ENCODE peak calls at places on chromosomes 5 and 9, in seven cellular contexts. F is cardiac fibroblast, B is heart left ventricle, G is coronary artery, W is lung, T is GM20000, J is NCI-H2029. V is an unnamed sample.

GRCh38 chr9:101146508-101146907 is 118.0 kb downstream of the PLPPR1 start:
- DNase-seq in T (no peak), B (no peak), G (no peak), J (no peak), W (no peak), F (no peak), V (no peak)

GRCh38 chr5:77563475-77563874 is 71.4 kb upstream of the WDR41 start:
- DNase-seq in G (no peak), B (no peak), T (no peak), J (peak; percentile 72), F (no peak), W (no peak), V (peak; percentile 17)

GRCh38 chr5:142024771-142025304 is 12.0 kb upstream of the GNPDA1 start:
- DNase-seq in F (peak; percentile 83), J (peak; percentile 88), G (peak; percentile 94), T (peak; percentile 87), B (peak; percentile 88), W (peak; percentile 86), V (peak; percentile 84)

GRCh38 chr9:111099199-111100005 is 61.1 kb upstream of the LPAR1 start:
- DNase-seq in G (no peak), J (no peak), T (no peak), B (no peak), W (no peak), F (no peak), V (no peak)

GRCh38 chr5:61805101-61805500 is 473.0 kb downstream of the ZSWIM6 start:
- DNase-seq in T (no peak), F (peak; percentile 30), G (no peak), B (no peak), W (no peak), J (no peak), V (no peak)

GRCh38 chr5:138574744-138575193 is 432 bp downstream of the HSPA9 start:
- DNase-seq in J (no peak), F (no peak), T (no peak), W (no peak), B (no peak), G (no peak), V (no peak)

GRCh38 chr9:14306672-14307646 is 7.0 kb downstream of the NFIB start:
- DNase-seq in F (peak; percentile 74), W (no peak), J (no peak), G (no peak), T (no peak), B (no peak), V (no peak)

GRCh38 chr5:179326176-179326997 is 18.9 kb downstream of the ADAMTS2 start:
- DNase-seq in G (no peak), F (peak; percentile 28), W (no peak), J (no peak), B (peak; percentile 71), T (no peak), V (no peak)

GRCh38 chr5:39100851-39101396 is 26.7 kb upstream of the RICTOR start:
- DNase-seq in F (peak; percentile 99), G (no peak), T (no peak), J (peak; percentile 19), B (no peak), W (no peak), V (no peak)

GRCh38 chr5:102583663-102584062 is 84.9 kb upstream of the SLCO6A1 start:
- DNase-seq in B (no peak), T (no peak), W (no peak), F (peak; percentile 50), G (no peak), J (peak; percentile 27), V (peak; percentile 53)

GRCh38 chr5:34751807-34752736 is 86.9 kb upstream of the TTC23L start:
- DNase-seq in T (no peak), W (no peak), G (no peak), B (peak; percentile 50), F (peak; percentile 62), J (no peak), V (no peak)

GRCh38 chr9:86807577-86807976 is 139.7 kb downstream of the GAS1 start:
- DNase-seq in T (no peak), G (no peak), B (no peak), W (no peak), J (no peak), F (no peak), V (no peak)

GRCh38 chr5:90015584-90016018 is 394.0 kb downstream of the CETN3 start:
- DNase-seq in G (no peak), J (no peak), T (peak; percentile 27), B (no peak), F (peak; percentile 67), W (no peak), V (no peak)

GRCh38 chr5:56481147-56481997 is 248.2 kb upstream of the ANKRD55 start:
- DNase-seq in G (no peak), W (peak; percentile 37), F (peak; percentile 35), J (no peak), T (peak; percentile 78), B (peak; percentile 74), V (no peak)

GRCh38 chr9:87337335-87338074 is 160.2 kb upstream of the DAPK1 start:
- DNase-seq in B (no peak), W (no peak), T (no peak), F (no peak), J (no peak), G (no peak), V (peak; percentile 25)

GRCh38 chr5:179595916-179596315 is 27.6 kb downstream of the HNRNPH1 start:
- DNase-seq in T (no peak), J (no peak), G (no peak), B (no peak), W (no peak), F (peak; percentile 64), V (no peak)

GRCh38 chr5:425714-426113 is 17.3 kb upstream of the EXOC3 start:
- DNase-seq in J (no peak), T (no peak), B (no peak), G (no peak), W (no peak), F (peak; percentile 31), V (no peak)

GRCh38 chr5:73739650-73740049 is 113.7 kb downstream of the ARHGEF28 start:
- DNase-seq in G (no peak), B (no peak), W (no peak), J (no peak), F (no peak), T (no peak), V (no peak)

GRCh38 chr9:114168281-114169028 is 13.1 kb downstream of the COL27A1 start:
- DNase-seq in J (no peak), B (no peak), T (no peak), W (no peak), G (no peak), F (no peak), V (no peak)

GRCh38 chr9:120689860-120690259 is 24.4 kb downstream of the MEGF9 start:
- DNase-seq in T (no peak), B (no peak), J (no peak), G (no peak), W (no peak), F (peak; percentile 74), V (peak; percentile 50)

GRCh38 chr5:8913522-8913921 is 632.4 kb downstream of the SEMA5A start:
- DNase-seq in W (no peak), F (no peak), B (no peak), J (no peak), G (no peak), T (peak; percentile 8), V (no peak)

GRCh38 chr5:151947924-151948323 is 23.3 kb upstream of the GLRA1 start:
- DNase-seq in B (no peak), G (no peak), F (peak; percentile 28), W (no peak), J (no peak), T (no peak), V (no peak)